ENCODE peak calls at places on chromosomes 16 and 17, in four cellular contexts. Y, T, M and U are unnamed samples.

GRCh38 chr16:1420111-1420539 is 422 bp downstream of the UQCC4 start:
- DNase-seq in Y (no peak), T (peak; percentile 26), M (no peak), U (no peak)

GRCh38 chr17:45096141-45096540 is 35.0 kb downstream of the NMT1 start:
- DNase-seq in Y (no peak), T (no peak), M (peak; percentile 34), U (peak; percentile 50)

GRCh38 chr17:17246879-17247278 is 9.9 kb upstream of the FLCN start:
- DNase-seq in Y (no peak), T (no peak), M (no peak), U (no peak)

GRCh38 chr17:35543856-35544255 is 6.4 kb upstream of the SLFN12L start:
- DNase-seq in Y (no peak), T (no peak), M (no peak), U (peak; percentile 13)

GRCh38 chr17:40552806-40553693 is 12.2 kb downstream of the CCR7 start:
- DNase-seq in Y (no peak), T (peak; percentile 7), M (no peak), U (no peak)

GRCh38 chr17:74150428-74151025 is 53.0 kb upstream of the RPL38 start:
- DNase-seq in Y (no peak), T (no peak), M (no peak), U (no peak)

GRCh38 chr16:55510185-55510805 is 1.4 kb downstream of the LPCAT2 start:
- DNase-seq in Y (no peak), T (no peak), M (no peak), U (no peak)

GRCh38 chr17:37743875-37744632 is 805 bp downstream of the HNF1B start:
- DNase-seq in Y (no peak), T (peak; percentile 64), M (no peak), U (no peak)

GRCh38 chr17:75910699-75911098 is 6.0 kb upstream of the MRPL38 start:
- DNase-seq in Y (no peak), T (no peak), M (no peak), U (no peak)

GRCh38 chr17:59329558-59330313 is 1.7 kb upstream of the YPEL2 start:
- DNase-seq in Y (peak; percentile 71), T (peak; percentile 59), M (peak; percentile 70), U (peak; percentile 90)

GRCh38 chr17:47289302-47289701 is 34.5 kb upstream of the EFCAB13 start:
- DNase-seq in Y (no peak), T (no peak), M (no peak), U (no peak)

GRCh38 chr17:33267279-33267790 is 25.8 kb downstream of the ASIC2 start:
- DNase-seq in Y (no peak), T (no peak), M (no peak), U (peak; percentile 91)

GRCh38 chr17:45414997-45415881 is 17.4 kb downstream of the ARHGAP27 start:
- DNase-seq in Y (peak; percentile 35), T (peak; percentile 64), M (no peak), U (no peak)

GRCh38 chr16:28092721-28093382 is 29.3 kb upstream of the GSG1L start:
- DNase-seq in Y (no peak), T (no peak), M (no peak), U (no peak)

GRCh38 chr16:90042946-90043514 is 23.8 kb upstream of the DBNDD1 start:
- DNase-seq in Y (no peak), T (no peak), M (no peak), U (no peak)

GRCh38 chr17:77837917-77838316 is 120.6 kb upstream of the TNRC6C start:
- DNase-seq in Y (peak; percentile 32), T (no peak), M (no peak), U (no peak)

GRCh38 chr16:24819462-24820040 is 26.2 kb upstream of the SLC5A11 start:
- DNase-seq in Y (no peak), T (no peak), M (no peak), U (peak; percentile 29)